ENCODE peak calls at places on chromosomes 4 and X, in eight cellular contexts. F is body of pancreas; R is endothelial cell of umbilical vein; D is sigmoid colon; Z is upper lobe of right lung; P is CD8-positive, alpha-beta T cell; O is thoracic aorta; M is aorta. U is an unnamed sample. For H3K9me3 and H3K27me3, the result is how much of the 10 kb centered on the place peaks cover.

GRCh38 chrX:24777660-24778059 is 83.9 kb downstream of the POLA1 start:
- DNase-seq in F (no peak), R (no peak), D (no peak), Z (no peak), P (no peak), O (no peak), M (no peak), U (no peak)

GRCh38 chr4:89482248-89482647 is 174.6 kb upstream of the GPRIN3 start:
- DNase-seq in F (no peak), R (peak), D (no peak), Z (no peak), P (no peak), O (no peak), M (no peak), U (no peak)

GRCh38 chr4:44738615-44739014 is 12.3 kb upstream of the GNPDA2 start:
- DNase-seq in F (no peak), R (no peak), D (no peak), Z (no peak), P (no peak), O (no peak), M (no peak), U (no peak)

GRCh38 chr4:141020801-141021261 is 112.4 kb downstream of the RNF150 start:
- DNase-seq in F (no peak), R (peak), D (no peak), Z (no peak), P (no peak), O (no peak), M (no peak), U (no peak)

GRCh38 chr4:30380404-30380998 is 339.7 kb upstream of the PCDH7 start:
- DNase-seq in F (peak), R (peak), D (no peak), Z (no peak), P (no peak), O (no peak), M (no peak), U (peak)

GRCh38 chr4:70902577-70903281 is 560 bp downstream of the MOB1B start:
- DNase-seq in F (no peak), R (peak), D (no peak), Z (no peak), P (peak), O (no peak), M (no peak), U (no peak)

GRCh38 chr4:69828828-69829227 is 31.1 kb downstream of the SULT1E1 start:
- DNase-seq in F (no peak), R (no peak), D (no peak), Z (no peak), P (no peak), O (no peak), M (no peak), U (no peak)

GRCh38 chrX:136909119-136909705 is 28.7 kb upstream of the RBMX start:
- DNase-seq in F (peak), R (peak), D (peak), Z (peak), P (peak), O (peak), M (peak), U (peak)

GRCh38 chr4:84971319-84971932 is 4.9 kb upstream of the WDFY3 start:
- DNase-seq in F (no peak), R (peak), D (no peak), Z (no peak), P (no peak), O (no peak), M (no peak), U (no peak)

GRCh38 chr4:13544556-13545393 is 467 bp upstream of the NKX3-2 start:
- DNase-seq in F (peak), R (peak), D (peak), Z (peak), P (no peak), O (no peak), M (no peak), U (peak)

GRCh38 chrX:109624022-109624421 is 950 bp downstream of the KCNE5 start:
- DNase-seq in F (no peak), R (no peak), D (no peak), Z (no peak), P (no peak), O (no peak), M (no peak), U (no peak)

GRCh38 chrX:70433848-70434351 is 10.7 kb upstream of the DLG3 start:
- DNase-seq in F (peak), R (peak), D (peak), Z (peak), P (peak), O (no peak), M (peak), U (no peak)

GRCh38 chr4:13705521-13706035 is 78.1 kb upstream of the BOD1L1 start:
- DNase-seq in F (peak), R (peak), D (no peak), Z (peak), P (no peak), O (no peak), M (no peak), U (no peak)

GRCh38 chrX:138945219-138945618 is 233.7 kb upstream of the FGF13 start:
- DNase-seq in F (no peak), R (no peak), D (no peak), Z (no peak), P (no peak), O (no peak), M (no peak), U (no peak)

GRCh38 chr4:4889781-4890180 is 30.3 kb downstream of the MSX1 start:
- DNase-seq in F (no peak), R (no peak), D (no peak), Z (no peak), P (no peak), O (no peak), M (no peak), U (no peak)

GRCh38 chrX:154486396-154487207 is at the start of gene UBL4A:
- DNase-seq in F (peak), R (peak), D (peak), Z (peak), P (peak), O (peak), M (peak), U (no peak)

GRCh38 chrX:81779701-81780100 is 577.8 kb downstream of the SH3BGRL start:
- DNase-seq in F (no peak), R (no peak), D (no peak), Z (no peak), P (no peak), O (no peak), M (no peak), U (no peak)
- H3K9me3 ChIP-seq in F (under half), R (under half), D (under half), Z (under half), P (under half), O (under half), M (under half), U (under half)

GRCh38 chrX:65576160-65576559 is 41.6 kb upstream of the LAS1L start:
- DNase-seq in F (no peak), R (no peak), D (no peak), Z (no peak), P (no peak), O (no peak), M (no peak), U (no peak)

GRCh38 chrX:65575024-65575423 is 40.4 kb upstream of the LAS1L start:
- DNase-seq in F (no peak), R (no peak), D (no peak), Z (no peak), P (no peak), O (no peak), M (no peak), U (no peak)

GRCh38 chrX:65574356-65574755 is 39.8 kb upstream of the LAS1L start:
- DNase-seq in F (no peak), R (no peak), D (no peak), Z (no peak), P (no peak), O (no peak), M (no peak), U (no peak)

GRCh38 chrX:65578346-65578745 is 43.8 kb upstream of the LAS1L start:
- DNase-seq in F (no peak), R (no peak), D (no peak), Z (no peak), P (no peak), O (no peak), M (no peak), U (no peak)

DNA sequence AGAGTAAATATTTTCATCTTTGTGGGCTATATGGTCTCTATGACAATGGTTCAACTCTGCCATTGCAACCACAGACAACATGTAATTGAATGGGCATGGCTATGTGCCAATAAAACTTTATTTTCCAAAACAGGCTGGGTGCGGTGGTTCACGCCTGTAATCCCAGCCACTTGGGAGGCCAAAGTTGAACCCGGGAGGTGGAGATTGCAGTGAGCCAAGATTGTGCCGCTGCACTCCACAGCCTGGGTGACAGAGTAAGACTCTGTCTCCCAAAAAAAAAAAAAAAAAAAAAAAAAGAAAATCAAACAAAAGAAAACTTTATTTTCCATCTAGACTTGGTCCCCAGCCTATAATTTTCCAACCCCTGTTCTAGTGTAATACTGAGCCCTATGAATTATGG is 38.4 kb upstream of the LAS1L start:
- DNase-seq in F (no peak), R (no peak), D (no peak), Z (no peak), P (no peak), O (no peak), M (no peak), U (no peak)
- H3K27me3 ChIP-seq in F (under half), R (under half), D (under half), Z (under half), P (under half), O (under half), M (under half), U (under half)

GRCh38 chr4:98574816-98575215 is 83.6 kb downstream of the TSPAN5 start:
- DNase-seq in F (no peak), R (no peak), D (no peak), Z (no peak), P (no peak), O (no peak), M (no peak), U (no peak)

GRCh38 chr4:98573791-98574190 is 84.6 kb downstream of the TSPAN5 start:
- DNase-seq in F (no peak), R (no peak), D (no peak), Z (no peak), P (no peak), O (no peak), M (no peak), U (no peak)

GRCh38 chr4:98570160-98570797 is 88.1 kb downstream of the TSPAN5 start:
- DNase-seq in F (no peak), R (no peak), D (no peak), Z (no peak), P (no peak), O (no peak), M (no peak), U (no peak)

GRCh38 chr4:98571161-98571786 is 87.1 kb downstream of the TSPAN5 start:
- DNase-seq in F (no peak), R (no peak), D (no peak), Z (no peak), P (no peak), O (no peak), M (no peak), U (no peak)

DNA sequence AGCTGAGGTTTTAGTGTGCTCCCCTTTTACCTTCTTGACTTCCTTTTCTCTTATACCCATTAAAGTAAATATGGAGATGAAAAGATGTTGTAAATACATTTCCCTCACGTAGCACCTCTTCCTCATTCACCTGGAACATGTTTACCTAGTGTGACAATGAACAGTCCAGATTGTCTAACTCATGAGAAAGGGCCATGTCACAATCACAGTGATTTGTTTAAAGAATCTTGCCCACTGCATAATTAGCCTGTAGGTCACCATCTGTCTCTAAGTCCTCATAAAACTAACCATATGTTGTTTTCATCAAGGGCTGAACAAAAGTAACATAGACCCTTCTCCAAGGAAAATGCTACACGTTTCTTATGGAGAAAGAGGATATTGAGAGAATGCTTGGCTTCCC is 85.7 kb downstream of the TSPAN5 start:
- DNase-seq in F (no peak), R (no peak), D (no peak), Z (no peak), P (no peak), O (no peak), M (no peak), U (no peak)
- H3K9me3 ChIP-seq in F (under half), R (under half), D (under half), Z (under half), P (under half), O (under half), M (under half), U (under half)

GRCh38 chr4:165384608-165385007 is 5.8 kb downstream of the CPE start:
- DNase-seq in F (no peak), R (peak), D (no peak), Z (no peak), P (no peak), O (no peak), M (no peak), U (no peak)

GRCh38 chr4:165383757-165384156 is 4.9 kb downstream of the CPE start:
- DNase-seq in F (no peak), R (no peak), D (no peak), Z (no peak), P (no peak), O (no peak), M (no peak), U (no peak)

GRCh38 chr4:165382640-165383039 is 3.8 kb downstream of the CPE start:
- DNase-seq in F (no peak), R (no peak), D (no peak), Z (no peak), P (no peak), O (no peak), M (no peak), U (no peak)

GRCh38 chr4:165384186-165384585 is 5.4 kb downstream of the CPE start:
- DNase-seq in F (no peak), R (no peak), D (no peak), Z (no peak), P (no peak), O (no peak), M (no peak), U (no peak)

GRCh38 chr4:165385124-165385523 is 6.3 kb downstream of the CPE start:
- DNase-seq in F (no peak), R (no peak), D (no peak), Z (no peak), P (no peak), O (no peak), M (no peak), U (no peak)
- H3K27me3 ChIP-seq in F (under half), R (under half), D (under half), Z (under half), P (under half), O (under half), M (under half), U (under half)

DNA sequence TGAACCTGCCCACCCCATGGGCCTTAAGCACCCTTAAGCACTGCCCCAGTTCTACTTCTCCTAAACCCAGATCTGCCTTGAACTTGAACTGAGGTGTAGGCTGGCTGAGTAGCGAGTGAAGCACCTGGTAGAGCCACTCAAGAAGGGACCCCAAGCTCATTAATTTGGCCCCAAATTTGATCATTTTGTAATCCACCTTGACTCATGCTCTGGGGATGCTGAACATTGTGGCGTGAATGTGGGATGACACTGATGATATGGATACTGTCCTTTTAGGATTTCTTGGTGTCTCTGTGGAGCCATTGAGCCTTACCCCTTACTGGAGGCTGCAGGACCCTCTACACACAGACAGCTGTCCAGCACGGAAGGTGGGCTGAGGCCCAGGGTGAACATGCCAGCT is at the start of gene ZNF157:
- DNase-seq in F (no peak), R (no peak), D (no peak), Z (no peak), P (no peak), O (no peak), M (no peak), U (no peak)
- H3K9me3 ChIP-seq in F (under half), R (under half), D (under half), Z (under half), P (under half), O (under half), M (under half), U (under half)